ENCODE peak calls at places on chromosomes 13 and 19, in four cellular contexts. M is heart right ventricle, Q is tibial artery, J is PC-3. D is an unnamed sample.

GRCh38 chr13:42876270-42876714 is 94.9 kb downstream of the FAM216B start:
- DNase-seq in M (no peak), J (no peak), Q (no peak), D (no peak)

GRCh38 chr19:35991731-35992450 is 3.1 kb upstream of the SDHAF1 start:
- DNase-seq in J (no peak), M (no peak), Q (no peak), D (no peak)

GRCh38 chr13:74135306-74136088 is 1.3 kb upstream of the KLF12 start:
- DNase-seq in M (peak; percentile 83), Q (peak; percentile 83), J (peak; percentile 63), D (no peak)

GRCh38 chr19:43755256-43755801 is 567 bp upstream of the SMG9 start:
- DNase-seq in M (peak; percentile 88), Q (peak; percentile 88), J (peak; percentile 69), D (peak; percentile 16)

GRCh38 chr13:39684531-39685137 is 29.2 kb downstream of the COG6 start:
- DNase-seq in Q (no peak), M (no peak), J (peak; percentile 54), D (no peak)

GRCh38 chr19:1239796-1240737 is 1.5 kb upstream of the ATP5F1D start:
- DNase-seq in M (peak; percentile 92), J (peak; percentile 80), Q (peak; percentile 93), D (peak; percentile 40)

GRCh38 chr19:41792513-41793413 is 3.6 kb upstream of the CEACAM3 start:
- DNase-seq in Q (no peak), M (peak; percentile 31), J (peak; percentile 93), D (no peak)

GRCh38 chr13:42991892-42992584 is at the start of gene EPSTI1:
- DNase-seq in J (peak; percentile 7), M (peak; percentile 65), Q (peak; percentile 81), D (peak; percentile 12)

GRCh38 chr13:50129923-50130685 is 114.9 kb downstream of the KCNRG start:
- DNase-seq in Q (peak; percentile 85), J (peak; percentile 13), M (peak; percentile 48), D (no peak)

GRCh38 chr13:30338952-30339351 is 31.6 kb upstream of the KATNAL1 start:
- DNase-seq in Q (no peak), J (no peak), M (no peak), D (no peak)

GRCh38 chr19:29119582-29119981 is 93.4 kb downstream of the UQCRFS1 start:
- DNase-seq in J (no peak), Q (peak; percentile 21), M (no peak), D (no peak)

GRCh38 chr19:47378246-47378645 is 29.1 kb downstream of the DHX34 start:
- DNase-seq in J (no peak), Q (no peak), M (no peak), D (no peak)

GRCh38 chr13:93767917-93768422 is 541.4 kb downstream of the GPC6 start:
- DNase-seq in Q (no peak), J (no peak), M (no peak), D (no peak)
- H3K27ac ChIP-seq in Q (peak overlapping the region; percentile 62), J (no peak overlapping the region), M (no peak overlapping the region), D (no peak overlapping the region)

GRCh38 chr13:92317066-92317465 is 909.5 kb upstream of the GPC6 start:
- DNase-seq in Q (no peak), M (no peak), J (no peak), D (no peak)
- H3K27ac ChIP-seq in Q (no peak overlapping the region), M (no peak overlapping the region), J (no peak overlapping the region), D (no peak overlapping the region)

DNA sequence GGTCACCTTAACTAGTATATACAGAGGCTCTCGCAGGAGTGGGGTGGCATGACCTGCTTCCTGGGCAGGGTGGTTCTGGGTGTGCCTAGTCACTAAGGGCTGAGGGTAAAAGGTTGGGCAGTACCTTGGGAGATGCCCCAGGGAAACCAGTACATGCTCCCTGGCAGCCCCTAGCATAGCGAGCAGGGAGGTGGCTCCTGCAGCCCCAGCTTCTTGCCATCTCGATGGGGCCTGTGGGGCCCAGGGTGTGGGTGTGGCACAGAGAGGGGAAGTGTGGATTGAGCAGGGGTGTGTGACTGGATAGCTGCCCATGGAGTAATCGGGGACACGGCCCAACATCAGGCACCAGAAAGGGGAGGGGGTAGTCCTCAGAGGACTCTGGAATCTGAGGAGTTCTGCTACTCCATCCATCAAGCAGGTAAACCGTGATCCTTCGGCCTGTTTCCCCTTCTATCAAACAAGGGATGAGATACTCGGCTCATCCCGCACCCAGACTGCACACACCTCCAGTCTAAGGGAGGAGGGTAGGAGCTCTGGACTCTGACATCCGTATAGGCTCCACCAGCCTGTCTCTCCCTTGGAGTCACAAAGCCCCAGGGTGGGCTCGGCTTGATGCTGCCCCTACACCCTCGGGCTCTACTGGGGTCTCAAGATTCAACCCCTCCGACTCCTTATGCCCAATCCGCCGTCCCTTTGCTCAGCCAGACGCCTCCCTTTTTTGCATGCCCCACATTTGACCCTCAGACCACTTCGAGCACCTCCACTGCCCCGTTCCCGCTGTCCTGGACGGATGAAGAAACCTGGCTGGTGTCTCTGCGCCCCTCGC is 1.1 kb downstream of the ZBTB45 start:
- DNase-seq in J (peak; percentile 4), Q (no peak), M (no peak), D (no peak)
- H3K27ac ChIP-seq in J (peak overlapping the region; percentile 65), Q (peak overlapping the region; percentile 98), M (peak overlapping the region; percentile 98), D (peak overlapping the region; percentile 96)

GRCh38 chr13:35699805-35700204 is 223.3 kb upstream of the MAB21L1 start:
- DNase-seq in J (peak; percentile 26), Q (no peak), M (no peak), D (no peak)
- H3K27ac ChIP-seq in J (no peak overlapping the region), Q (no peak overlapping the region), M (no peak overlapping the region), D (no peak overlapping the region)

GRCh38 chr19:8413593-8413923 is 453 bp downstream of the MARCHF2 start:
- DNase-seq in Q (no peak), M (no peak), J (no peak), D (no peak)

DNA sequence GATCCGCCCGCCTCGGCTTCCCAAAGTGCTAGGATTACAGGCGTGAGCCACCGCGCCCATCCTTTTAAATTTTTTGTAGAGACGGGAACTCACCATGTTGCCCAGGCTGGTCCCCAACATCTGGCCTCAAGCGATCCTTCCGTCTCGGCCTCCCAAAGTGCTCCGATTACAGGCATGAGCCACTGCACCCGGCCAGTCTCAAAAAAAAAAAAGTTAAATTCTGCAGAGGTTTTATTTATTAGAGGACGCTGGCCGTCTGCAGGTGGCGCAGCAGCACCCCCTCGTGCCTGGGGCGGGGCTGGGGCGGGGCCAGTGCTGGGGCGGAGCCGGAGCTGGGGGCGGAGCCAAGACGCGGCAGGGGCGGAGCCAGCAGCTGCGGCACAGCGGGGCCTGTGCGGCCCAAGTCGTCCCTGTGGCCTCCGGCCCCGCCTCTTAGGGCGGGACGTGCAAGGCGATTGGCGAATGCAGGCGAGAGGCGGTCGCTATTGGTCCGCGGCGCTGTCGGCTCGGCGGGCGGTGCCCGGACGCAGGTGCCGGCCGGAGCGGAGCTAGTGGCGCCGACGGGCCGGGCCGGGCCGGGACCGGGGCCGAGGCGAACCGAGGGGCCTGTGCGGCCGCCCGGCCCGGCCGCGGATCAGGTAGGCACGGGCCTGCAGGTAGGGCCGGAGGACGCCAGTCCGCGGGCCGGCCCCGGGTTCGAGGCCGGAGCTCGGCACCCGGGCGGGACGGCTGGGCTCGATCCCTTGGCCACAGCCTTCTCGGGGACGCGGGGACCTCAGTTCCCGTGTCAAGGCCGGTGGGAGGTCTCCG is at the start of gene MARCHF2:
- DNase-seq in J (peak; percentile 99), Q (peak; percentile 99), M (peak; percentile 97), D (peak; percentile 97)
- H3K27ac ChIP-seq in J (no peak within 1 kb of the TSS), Q (peak within 1 kb of the TSS; percentile 74), M (peak within 1 kb of the TSS; percentile 95), D (peak within 1 kb of the TSS; percentile 7)

GRCh38 chr13:33582121-33582520 is 235.8 kb upstream of the RFC3 start:
- DNase-seq in J (no peak), M (no peak), Q (no peak), D (no peak)
- H3K27ac ChIP-seq in J (no peak overlapping the region), M (no peak overlapping the region), Q (no peak overlapping the region), D (no peak overlapping the region)

D was measured in caudate nucleus.